ENCODE peak calls at places on chromosomes 2 and 18, in ten cellular contexts. N, A, K, F, V, C, P, H, Q and B are unnamed samples.

GRCh38 chr2:233021771-233022170 is 8.7 kb upstream of the NGEF start:
- DNase-seq in N (peak; percentile 19), A (no peak), K (no peak), F (no peak), V (no peak), C (no peak), P (no peak), H (no peak), Q (no peak), B (no peak)

GRCh38 chr2:215529271-215529670 is 93.4 kb upstream of the FN1 start:
- DNase-seq in N (peak; percentile 63), A (no peak), K (no peak), F (no peak), V (no peak), C (no peak), P (no peak), H (no peak), Q (no peak), B (no peak)

GRCh38 chr2:72148975-72149555 is 1.4 kb upstream of the CYP26B1 start:
- DNase-seq in N (peak; percentile 27), A (peak; percentile 46), K (peak; percentile 23), F (no peak), V (no peak), C (no peak), P (no peak), H (no peak), Q (peak; percentile 63), B (peak; percentile 52)

GRCh38 chr2:211798868-211799267 is 739.7 kb downstream of the ERBB4 start:
- DNase-seq in N (no peak), A (no peak), K (no peak), F (no peak), V (no peak), C (no peak), P (no peak), H (no peak), Q (no peak), B (no peak)

GRCh38 chr2:101722878-101723277 is 25.4 kb downstream of the MAP4K4 start:
- DNase-seq in N (no peak), A (no peak), K (no peak), F (no peak), V (no peak), C (no peak), P (no peak), H (no peak), Q (no peak), B (no peak)

GRCh38 chr18:48711651-48712486 is 173.0 kb downstream of the CTIF start:
- DNase-seq in N (peak; percentile 65), A (peak; percentile 20), K (no peak), F (no peak), V (no peak), C (peak; percentile 57), P (no peak), H (peak; percentile 69), Q (peak; percentile 50), B (peak; percentile 40)

GRCh38 chr2:227717687-227718567 is at the start of gene SLC19A3:
- DNase-seq in N (peak; percentile 76), A (peak; percentile 93), K (no peak), F (peak; percentile 70), V (no peak), C (peak; percentile 93), P (no peak), H (peak; percentile 90), Q (peak; percentile 88), B (peak; percentile 91)

GRCh38 chr2:232487385-232488096 is at the start of gene ECEL1:
- DNase-seq in N (no peak), A (no peak), K (no peak), F (peak; percentile 35), V (no peak), C (no peak), P (no peak), H (no peak), Q (peak; percentile 68), B (peak; percentile 46)

GRCh38 chr2:173962036-173962435 is 3.1 kb downstream of the SP3 start:
- DNase-seq in N (no peak), A (no peak), K (no peak), F (no peak), V (no peak), C (no peak), P (no peak), H (no peak), Q (no peak), B (no peak)

GRCh38 chr18:72847134-72847533 is 20.7 kb downstream of the NETO1 start:
- DNase-seq in N (peak; percentile 1), A (no peak), K (no peak), F (no peak), V (no peak), C (no peak), P (no peak), H (no peak), Q (no peak), B (no peak)

GRCh38 chr2:166677996-166678395 is 183.9 kb upstream of the SCN7A start:
- DNase-seq in N (no peak), A (no peak), K (no peak), F (no peak), V (no peak), C (no peak), P (no peak), H (no peak), Q (no peak), B (no peak)

GRCh38 chr2:124025896-124026295 is 809 bp downstream of the CNTNAP5 start:
- DNase-seq in N (no peak), A (no peak), K (no peak), F (no peak), V (no peak), C (no peak), P (no peak), H (peak; percentile 58), Q (no peak), B (no peak)

GRCh38 chr2:163551974-163552373 is 183.8 kb downstream of the FIGN start:
- DNase-seq in N (peak; percentile 51), A (no peak), K (no peak), F (no peak), V (no peak), C (no peak), P (no peak), H (no peak), Q (no peak), B (no peak)

GRCh38 chr2:10504370-10504993 is 56.4 kb upstream of the ODC1 start:
- DNase-seq in N (no peak), A (no peak), K (no peak), F (no peak), V (no peak), C (no peak), P (no peak), H (no peak), Q (no peak), B (no peak)

GRCh38 chr2:232525199-232525598 is 761 bp upstream of the CHRND start:
- DNase-seq in N (no peak), A (no peak), K (no peak), F (no peak), V (no peak), C (no peak), P (no peak), H (no peak), Q (no peak), B (no peak)

GRCh38 chr2:42095923-42096408 is 48.1 kb downstream of the PKDCC start:
- DNase-seq in N (peak; percentile 76), A (peak; percentile 86), K (peak; percentile 64), F (peak; percentile 63), V (peak; percentile 58), C (no peak), P (peak; percentile 48), H (peak; percentile 75), Q (peak; percentile 69), B (peak; percentile 51)

GRCh38 chr2:19933351-19933981 is 31.7 kb upstream of the TTC32 start:
- DNase-seq in N (peak; percentile 77), A (no peak), K (no peak), F (no peak), V (no peak), C (no peak), P (no peak), H (no peak), Q (no peak), B (no peak)

GRCh38 chr18:37341473-37342086 is 224.0 kb downstream of the CELF4 start:
- DNase-seq in N (no peak), A (no peak), K (no peak), F (no peak), V (no peak), C (no peak), P (no peak), H (no peak), Q (no peak), B (no peak)

GRCh38 chr2:240857039-240858008 is 11.3 kb upstream of the AGXT start:
- DNase-seq in N (no peak), A (peak; percentile 54), K (no peak), F (no peak), V (no peak), C (no peak), P (no peak), H (no peak), Q (no peak), B (no peak)

GRCh38 chr2:49753344-49753930 is 599.1 kb upstream of the FSHR start:
- DNase-seq in N (no peak), A (no peak), K (no peak), F (no peak), V (no peak), C (peak; percentile 32), P (no peak), H (no peak), Q (no peak), B (no peak)

GRCh38 chr2:42366411-42366810 is 5.4 kb upstream of the COX7A2L start:
- DNase-seq in N (no peak), A (no peak), K (no peak), F (no peak), V (no peak), C (no peak), P (no peak), H (no peak), Q (no peak), B (no peak)

GRCh38 chr2:70161069-70161534 is 29.7 kb downstream of the C2orf42 start:
- DNase-seq in N (no peak), A (peak; percentile 30), K (no peak), F (no peak), V (no peak), C (no peak), P (no peak), H (no peak), Q (no peak), B (no peak)

GRCh38 chr2:10283106-10284062 is 19.3 kb upstream of the HPCAL1 start:
- DNase-seq in N (peak; percentile 98), A (no peak), K (no peak), F (no peak), V (no peak), C (peak; percentile 68), P (no peak), H (no peak), Q (no peak), B (no peak)

GRCh38 chr2:210965472-210965871 is 409.1 kb downstream of the CPS1 start:
- DNase-seq in N (no peak), A (no peak), K (no peak), F (no peak), V (no peak), C (no peak), P (no peak), H (no peak), Q (no peak), B (no peak)

GRCh38 chr2:30127016-30127893 is 19.6 kb upstream of the YPEL5 start:
- DNase-seq in N (peak; percentile 48), A (no peak), K (no peak), F (no peak), V (no peak), C (no peak), P (no peak), H (no peak), Q (no peak), B (no peak)

GRCh38 chr2:25920326-25920725 is 42.0 kb upstream of the ASXL2 start:
- DNase-seq in N (peak; percentile 75), A (no peak), K (no peak), F (no peak), V (no peak), C (no peak), P (no peak), H (no peak), Q (no peak), B (no peak)

GRCh38 chr18:62070306-62070705 is 116.5 kb downstream of the PIGN start:
- DNase-seq in N (no peak), A (no peak), K (no peak), F (no peak), V (no peak), C (no peak), P (no peak), H (no peak), Q (no peak), B (no peak)

GRCh38 chr2:138827426-138828054 is 47.4 kb upstream of the NXPH2 start:
- DNase-seq in N (peak; percentile 63), A (no peak), K (no peak), F (peak; percentile 24), V (no peak), C (no peak), P (no peak), H (peak; percentile 27), Q (peak; percentile 32), B (no peak)